ENCODE peak calls at places on chromosomes 5 and 9, in seven cellular contexts. O is A172, Y is activated B cell treated with CpG ODN at 0.5 μM for 24 hours, P is heart right ventricle, M is HS-5, A is RWPE1, K is fibroblast of mammary gland. R is an unnamed sample.
A peak's percentile ranks its signal among the peaks of the same experiment; 100 is the strongest.

GRCh38 chr5:155616779-155617392 is 603.3 kb downstream of the KIF4B start:
- DNase-seq in Y (no peak), A (peak; percentile 66), O (peak; percentile 16), K (peak; percentile 10), P (peak; percentile 13), M (no peak), R (no peak)

GRCh38 chr5:150164211-150164610 is 2.4 kb upstream of the CDX1 start:
- DNase-seq in M (no peak), K (no peak), P (no peak), A (no peak), Y (no peak), O (no peak), R (no peak)

GRCh38 chr9:71630371-71630770 is 137.9 kb downstream of the CEMIP2 start:
- DNase-seq in P (no peak), M (no peak), A (no peak), O (no peak), K (no peak), Y (no peak), R (no peak)

GRCh38 chr5:90968319-90968718 is 409.7 kb downstream of the ADGRV1 start:
- DNase-seq in K (peak; percentile 52), Y (no peak), A (no peak), P (no peak), M (no peak), O (peak; percentile 14), R (no peak)

GRCh38 chr5:122515709-122516431 is 203.8 kb downstream of the SNCAIP start:
- DNase-seq in P (no peak), Y (peak; percentile 17), O (peak; percentile 62), M (peak; percentile 13), A (peak; percentile 69), K (peak; percentile 81), R (peak; percentile 19)

GRCh38 chr9:76516350-76516749 is 57.4 kb downstream of the GCNT1 start:
- DNase-seq in P (no peak), K (no peak), O (no peak), A (no peak), M (no peak), Y (no peak), R (no peak)

GRCh38 chr9:76180541-76180940 is 213.7 kb downstream of the RFK start:
- DNase-seq in A (peak; percentile 42), P (no peak), K (no peak), M (no peak), Y (no peak), O (peak; percentile 68), R (no peak)

GRCh38 chr5:122921826-122922225 is 76.4 kb downstream of the SNX24 start:
- DNase-seq in P (no peak), M (no peak), A (no peak), Y (no peak), K (no peak), O (no peak), R (no peak)

GRCh38 chr5:123364443-123364842 is 58.8 kb downstream of the CEP120 start:
- DNase-seq in O (no peak), Y (no peak), P (no peak), A (no peak), K (no peak), M (no peak), R (no peak)

GRCh38 chr9:22244141-22245011 is 202.2 kb upstream of the DMRTA1 start:
- DNase-seq in K (peak; percentile 65), A (peak; percentile 47), O (no peak), P (no peak), M (no peak), Y (no peak), R (no peak)